ENCODE peak calls at places on chromosomes 7 and 10, in ten cellular contexts. I, O, T, L, W, G, V, M, K and F are unnamed samples.
A peak's percentile ranks its signal among the peaks of the same experiment; 100 is the strongest.

GRCh38 chr10:98414578-98414931 is 427 bp downstream of the PYROXD2 start:
- DNase-seq in I (no peak), W (no peak), L (no peak), K (no peak), T (no peak), M (no peak), V (no peak), O (no peak), G (no peak), F (peak; percentile 12)

GRCh38 chr10:78520737-78521430 is 487.2 kb downstream of the RPS24 start:
- DNase-seq in K (no peak), T (no peak), L (peak; percentile 3), M (peak; percentile 62), O (no peak), G (no peak), V (peak; percentile 85), W (no peak), I (peak; percentile 73), F (peak; percentile 58)

GRCh38 chr7:98869374-98870070 is at the start of gene TMEM130:
- DNase-seq in L (no peak), G (no peak), M (no peak), I (no peak), V (no peak), T (no peak), O (peak; percentile 30), K (no peak), W (no peak), F (no peak)

GRCh38 chr10:86411281-86411841 is 44.8 kb upstream of the GRID1 start:
- DNase-seq in T (no peak), K (no peak), O (no peak), L (no peak), V (peak; percentile 48), I (no peak), M (no peak), W (no peak), G (no peak), F (no peak)

GRCh38 chr7:74228951-74229900 is 19.4 kb downstream of the LAT2 start:
- DNase-seq in I (no peak), L (no peak), T (no peak), V (no peak), G (no peak), W (no peak), K (no peak), M (no peak), O (no peak), F (no peak)

GRCh38 chr7:132002343-132002968 is 446.0 kb upstream of the PODXL start:
- DNase-seq in L (no peak), I (peak; percentile 28), V (peak; percentile 15), W (no peak), G (no peak), O (no peak), T (no peak), M (no peak), K (no peak), F (no peak)

GRCh38 chr7:130930260-130930659 is 196.3 kb upstream of the KLF14 start:
- DNase-seq in V (peak; percentile 77), T (no peak), K (no peak), G (no peak), W (peak; percentile 60), M (no peak), O (no peak), L (no peak), I (no peak), F (no peak)

GRCh38 chr10:57992321-57993077 is 275.2 kb downstream of the IPMK start:
- DNase-seq in O (no peak), L (no peak), T (no peak), V (peak; percentile 12), G (no peak), I (peak; percentile 88), K (no peak), M (no peak), W (no peak), F (peak; percentile 11)

GRCh38 chr10:22479419-22479818 is 134.1 kb downstream of the SPAG6 start:
- DNase-seq in T (peak; percentile 34), G (no peak), O (no peak), I (no peak), L (no peak), W (no peak), M (no peak), K (no peak), V (no peak), F (no peak)

DNA sequence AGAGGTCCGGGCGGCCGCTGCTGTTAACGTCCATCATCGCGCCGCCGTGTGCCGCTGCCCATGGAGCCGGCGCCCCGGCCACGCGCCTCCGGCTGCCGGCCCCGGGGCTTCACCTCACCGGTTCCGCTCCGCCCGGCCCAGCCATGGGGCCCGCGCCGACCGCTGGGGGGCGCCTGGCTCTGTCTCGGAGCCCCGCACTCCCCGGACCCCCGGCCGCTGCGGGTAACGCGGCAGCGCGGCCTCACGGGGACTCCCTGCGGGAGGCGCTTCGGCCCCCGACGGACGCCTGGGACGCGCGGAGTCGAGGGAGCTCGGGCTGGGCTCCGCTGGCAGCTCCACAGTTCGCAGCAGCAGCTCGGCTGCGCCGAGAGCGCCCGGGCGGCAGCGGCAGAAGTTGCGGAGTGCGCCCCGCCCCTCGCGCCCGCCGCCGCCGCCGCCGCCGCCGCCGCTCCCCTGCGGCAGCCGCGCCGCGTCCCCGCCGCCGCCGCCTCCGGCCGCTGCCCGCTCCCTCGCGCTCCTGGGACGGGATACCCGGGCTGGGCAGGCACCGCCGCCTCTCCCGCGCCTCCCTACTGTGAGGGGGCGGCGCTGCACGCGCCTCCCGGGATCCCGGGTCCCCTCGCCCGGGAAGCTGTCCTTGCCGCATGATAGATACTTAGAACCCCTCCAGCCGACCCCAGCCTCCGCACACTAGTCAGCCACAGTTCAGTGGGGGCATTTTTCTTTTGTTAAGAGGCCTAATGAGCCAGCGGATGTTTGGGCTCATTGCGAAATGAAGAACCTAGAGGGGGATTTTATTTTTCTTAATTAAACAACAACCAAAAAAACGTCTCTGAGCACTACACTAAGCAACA is at the start of gene HTR7:
- DNase-seq in W (peak; percentile 57), K (peak; percentile 91), M (no peak), I (peak; percentile 52), V (peak; percentile 46), L (peak; percentile 53), T (peak; percentile 65), O (peak; percentile 70), G (peak; percentile 65), F (peak; percentile 68)
- H3K27ac ChIP-seq in W (peak within 1 kb of the TSS; percentile 57), K (peak within 1 kb of the TSS; percentile 77), M (peak within 1 kb of the TSS; percentile 95), I (peak within 1 kb of the TSS; percentile 90), V (peak within 1 kb of the TSS; percentile 85), L (no peak within 1 kb of the TSS), T (peak within 1 kb of the TSS; percentile 55), O (peak within 1 kb of the TSS; percentile 60), G (no peak within 1 kb of the TSS), F (peak within 1 kb of the TSS; percentile 79)

GRCh38 chr10:119235381-119235780 is 28.0 kb downstream of the GRK5 start:
- DNase-seq in V (no peak), L (no peak), K (no peak), M (no peak), O (no peak), T (peak; percentile 57), I (peak; percentile 20), G (no peak), W (no peak), F (no peak)
- H3K4me1 ChIP-seq in V (peaks cover 28% of the 10 kb centered on the region), L (no peaks in the 10 kb centered on the region), K (peaks cover 3% of the 10 kb centered on the region), M (peaks cover 11% of the 10 kb centered on the region), O (peaks cover 56% of the 10 kb centered on the region), T (peaks cover 92% of the 10 kb centered on the region), I (no peaks in the 10 kb centered on the region), G (peaks cover 15% of the 10 kb centered on the region), W (peaks cover 17% of the 10 kb centered on the region), F (peaks cover 52% of the 10 kb centered on the region)

DNA sequence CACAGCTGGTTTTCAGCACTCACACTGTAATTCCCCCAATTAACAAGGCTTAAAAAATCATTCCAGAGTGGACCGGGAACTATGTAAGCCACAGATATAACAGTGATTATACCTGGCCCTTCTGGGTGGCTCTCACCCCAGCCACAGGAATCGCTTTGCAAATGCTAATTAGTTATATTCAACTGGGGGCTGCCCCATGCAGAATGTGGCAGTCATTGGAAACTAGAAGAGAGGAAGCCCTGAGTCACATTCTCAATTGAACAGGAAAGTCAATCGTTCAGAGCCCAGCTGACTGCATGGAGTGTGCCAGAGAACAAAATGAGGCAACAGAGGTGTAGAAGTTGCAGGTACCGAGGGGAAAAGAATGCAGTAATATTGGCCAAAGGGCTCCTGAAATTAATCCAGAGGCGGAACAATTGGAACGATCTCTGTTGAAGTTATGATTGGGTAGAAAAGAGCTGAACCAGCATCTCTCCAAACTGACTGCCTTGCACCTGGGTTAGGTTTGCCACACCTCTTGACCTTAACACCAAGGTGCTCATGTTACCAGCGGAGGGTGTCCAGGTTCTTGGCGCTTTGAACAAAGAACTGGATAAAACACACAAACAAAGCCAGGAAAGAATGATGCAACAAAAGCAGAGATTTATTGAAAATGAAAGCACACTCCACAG is 909.7 kb upstream of the AUTS2 start:
- DNase-seq in T (no peak), M (no peak), I (no peak), G (no peak), W (no peak), K (no peak), V (no peak), O (no peak), L (no peak), F (no peak)
- H3K4me3 ChIP-seq in T (no peak overlapping the region), M (no peak overlapping the region), I (no peak overlapping the region), G (no peak overlapping the region), W (no peak overlapping the region), K (no peak overlapping the region), V (no peak overlapping the region), O (no peak overlapping the region), L (no peak overlapping the region), F (no peak overlapping the region)

DNA sequence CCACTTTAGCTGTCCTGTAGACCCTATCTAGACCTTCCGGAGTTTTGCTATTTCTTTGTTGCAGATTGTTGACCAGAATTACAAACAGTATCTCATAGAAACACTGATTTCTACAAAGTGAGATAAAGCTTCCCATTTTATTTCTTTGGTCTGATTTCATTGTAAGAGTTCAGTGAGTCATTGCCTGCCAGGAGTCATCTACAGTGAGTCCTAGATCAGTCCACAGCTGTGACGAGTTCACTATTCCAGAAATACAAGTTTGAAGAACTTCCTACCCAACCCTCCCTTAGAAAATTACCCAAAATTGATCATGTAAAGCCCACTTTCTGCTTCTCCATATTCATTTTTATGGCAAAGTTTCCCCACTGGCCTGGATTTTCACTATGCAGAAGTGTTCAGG is 905.5 kb downstream of the CNTNAP2 start:
- DNase-seq in V (no peak), O (no peak), T (no peak), G (no peak), I (no peak), L (no peak), K (no peak), W (no peak), M (no peak), F (no peak)
- H3K27ac ChIP-seq in V (no peak overlapping the region), O (no peak overlapping the region), T (no peak overlapping the region), G (no peak overlapping the region), I (no peak overlapping the region), L (no peak overlapping the region), K (no peak overlapping the region), W (no peak overlapping the region), M (no peak overlapping the region), F (no peak overlapping the region)